ENCODE peak calls at places on chromosomes 3 and 15, in five cellular contexts. F is suprapubic skin, A is left cardiac atrium, K is cerebellar cortex, H is GM19239. U is an unnamed sample.

GRCh38 chr3:147699175-147699838 is 290.1 kb downstream of the ZIC1 start:
- DNase-seq in F (no peak), A (no peak), K (no peak), H (no peak), U (no peak)

GRCh38 chr3:43181202-43181910 is 75.5 kb upstream of the POMGNT2 start:
- DNase-seq in F (no peak), A (no peak), K (no peak), H (peak; percentile 29), U (no peak)

GRCh38 chr3:71641669-71642068 is 58.1 kb upstream of the FOXP1 start:
- DNase-seq in F (no peak), A (no peak), K (no peak), H (no peak), U (no peak)

GRCh38 chr3:134516905-134517304 is 31.0 kb downstream of the CEP63 start:
- DNase-seq in F (no peak), A (no peak), K (no peak), H (no peak), U (no peak)

GRCh38 chr15:34223904-34224596 is 766 bp upstream of the EMC4 start:
- DNase-seq in F (no peak), A (no peak), K (peak; percentile 29), H (no peak), U (no peak)

GRCh38 chr3:53704363-53704725 is 141.9 kb downstream of the CHDH start:
- DNase-seq in F (no peak), A (no peak), K (no peak), H (no peak), U (peak; percentile 21)

GRCh38 chr15:55289573-55290360 is at the start of gene RAB27A:
- DNase-seq in F (peak; percentile 88), A (peak; percentile 83), K (peak; percentile 49), H (peak; percentile 55), U (peak; percentile 82)

GRCh38 chr3:152071924-152072323 is 196.8 kb upstream of the MBNL1 start:
- DNase-seq in F (no peak), A (no peak), K (peak; percentile 21), H (peak; percentile 4), U (no peak)

GRCh38 chr3:132638721-132639120 is 20.9 kb downstream of the ACAD11 start:
- DNase-seq in F (no peak), A (no peak), K (no peak), H (no peak), U (no peak)

GRCh38 chr3:111610189-111610588 is 15.0 kb upstream of the ZBED2 start:
- DNase-seq in F (no peak), A (no peak), K (no peak), H (no peak), U (no peak)

GRCh38 chr15:92316586-92317295 is 76.9 kb upstream of the ST8SIA2 start:
- DNase-seq in F (no peak), A (no peak), K (no peak), H (no peak), U (no peak)

GRCh38 chr15:29132110-29132420 is 137.6 kb downstream of the NSMCE3 start:
- DNase-seq in F (no peak), A (peak; percentile 15), K (no peak), H (no peak), U (no peak)

GRCh38 chr15:45386420-45386819 is 8.1 kb upstream of the GATM start:
- DNase-seq in F (no peak), A (no peak), K (peak; percentile 98), H (no peak), U (no peak)

GRCh38 chr15:78804391-78804792 is 6.9 kb downstream of the ADAMTS7 start:
- DNase-seq in F (no peak), A (peak; percentile 44), K (peak; percentile 58), H (no peak), U (no peak)

GRCh38 chr15:60012695-60013094 is 8.6 kb downstream of the FOXB1 start:
- DNase-seq in F (no peak), A (no peak), K (no peak), H (no peak), U (no peak)

GRCh38 chr15:71792521-71792920 is 17.8 kb upstream of the NR2E3 start:
- DNase-seq in F (peak; percentile 1), A (no peak), K (no peak), H (no peak), U (peak; percentile 24)

GRCh38 chr3:171176244-171176925 is 149.9 kb upstream of the SLC2A2 start:
- DNase-seq in F (no peak), A (no peak), K (no peak), H (no peak), U (no peak)

GRCh38 chr15:70324001-70324974 is 226.6 kb upstream of the TLE3 start:
- DNase-seq in F (no peak), A (no peak), K (no peak), H (no peak), U (no peak)

GRCh38 chr15:45454825-45455224 is 67.7 kb downstream of the SLC30A4 start:
- DNase-seq in F (no peak), A (peak; percentile 59), K (no peak), H (peak; percentile 60), U (no peak)

GRCh38 chr15:48096813-48097212 is 24.0 kb upstream of the SLC24A5 start:
- DNase-seq in F (no peak), A (no peak), K (no peak), H (no peak), U (no peak)

GRCh38 chr3:155024006-155024638 is 56.0 kb upstream of the MME start:
- DNase-seq in F (no peak), A (no peak), K (peak; percentile 76), H (no peak), U (no peak)

GRCh38 chr15:65286069-65286703 is 497 bp downstream of the PARP16 start:
- DNase-seq in F (no peak), A (peak; percentile 52), K (peak; percentile 60), H (no peak), U (peak; percentile 79)

GRCh38 chr3:185351371-185351770 is 11.6 kb upstream of the MAP3K13 start:
- DNase-seq in F (no peak), A (no peak), K (no peak), H (no peak), U (no peak)

GRCh38 chr3:53318522-53318921 is 28.8 kb downstream of the DCP1A start:
- DNase-seq in F (no peak), A (no peak), K (no peak), H (no peak), U (no peak)

GRCh38 chr3:37909067-37909911 is 47.6 kb downstream of the CTDSPL start:
- DNase-seq in F (no peak), A (no peak), K (peak; percentile 68), H (no peak), U (no peak)

GRCh38 chr15:62495670-62496328 is 330.7 kb upstream of the C2CD4B start:
- DNase-seq in F (no peak), A (peak; percentile 50), K (no peak), H (no peak), U (peak; percentile 79)

GRCh38 chr3:195445885-195446284 is 3.1 kb upstream of the ACAP2 start:
- DNase-seq in F (no peak), A (no peak), K (peak; percentile 12), H (no peak), U (no peak)

GRCh38 chr3:169404491-169404890 is 259.0 kb downstream of the MECOM start:
- DNase-seq in F (no peak), A (no peak), K (no peak), H (no peak), U (no peak)

GRCh38 chr3:74465652-74466415 is 148.6 kb downstream of the CNTN3 start:
- DNase-seq in F (no peak), A (no peak), K (no peak), H (no peak), U (no peak)

GRCh38 chr3:99172736-99173657 is 271.5 kb upstream of the DCBLD2 start:
- DNase-seq in F (no peak), A (peak; percentile 46), K (peak; percentile 33), H (no peak), U (no peak)

GRCh38 chr3:27521179-27521871 is 37.1 kb upstream of the SLC4A7 start:
- DNase-seq in F (no peak), A (peak; percentile 33), K (no peak), H (no peak), U (no peak)

U was measured in coronary artery.